ENCODE peak calls at places on chromosome 13, in six cellular contexts. E is stimulated activated CD4-positive, alpha-beta T cell treated with anti-CD3 and anti-CD28 coated beads, Interleukin-2, amount 100 ng/mL, for 24 hours; B is fibroblast of pulmonary artery; O is heart right ventricle; L is NCI-H1930; I is AG08396. S is an unnamed sample.

GRCh38 chr13:113814435-113814821 is 49.4 kb downstream of the GAS6 start:
- DNase-seq in E (no peak), L (no peak), I (peak), B (peak), O (no peak), S (no peak)

GRCh38 chr13:100209857-100210580 is 121.1 kb downstream of the PCCA start:
- DNase-seq in I (peak), E (no peak), B (peak), L (no peak), O (no peak), S (no peak)

GRCh38 chr13:50627111-50627510 is 216.4 kb downstream of the DLEU7 start:
- DNase-seq in E (no peak), L (no peak), B (peak), I (no peak), O (no peak), S (no peak)

GRCh38 chr13:45258339-45258685 is 57.5 kb upstream of the KCTD4 start:
- DNase-seq in L (no peak), I (no peak), E (no peak), B (peak), O (no peak), S (no peak)

GRCh38 chr13:34933349-34933748 is 8.7 kb upstream of the NBEA start:
- DNase-seq in E (no peak), I (no peak), L (no peak), B (no peak), O (no peak), S (no peak)

GRCh38 chr13:111431241-111431640 is 110.8 kb downstream of the TEX29 start:
- DNase-seq in E (no peak), B (no peak), I (no peak), O (no peak), L (no peak), S (no peak)

GRCh38 chr13:97130201-97130600 is 91.9 kb upstream of the MBNL2 start:
- DNase-seq in E (no peak), B (no peak), L (no peak), O (no peak), I (no peak), S (no peak)

GRCh38 chr13:87331178-87331577 is 340.0 kb upstream of the SLITRK5 start:
- DNase-seq in E (no peak), B (peak), O (peak), L (no peak), I (no peak), S (no peak)

GRCh38 chr13:21637296-21637695 is 33.3 kb upstream of the MICU2 start:
- DNase-seq in B (peak), O (no peak), L (no peak), I (peak), E (no peak), S (peak)

GRCh38 chr13:42412812-42413795 is 141.2 kb downstream of the AKAP11 start:
- DNase-seq in E (no peak), I (no peak), B (peak), O (no peak), L (no peak), S (no peak)

GRCh38 chr13:112791662-112792440 is 102.0 kb downstream of the ATP11A start:
- DNase-seq in B (no peak), E (no peak), L (no peak), O (no peak), I (no peak), S (no peak)

GRCh38 chr13:109779074-109779473 is 7.3 kb downstream of the IRS2 start:
- DNase-seq in L (no peak), E (peak), B (no peak), O (no peak), I (no peak), S (no peak)

GRCh38 chr13:25922373-25922772 is 129.4 kb downstream of the SHISA2 start:
- DNase-seq in L (no peak), E (no peak), O (no peak), I (no peak), B (no peak), S (no peak)

GRCh38 chr13:112900691-112901091 is 68.3 kb upstream of the MCF2L start:
- DNase-seq in O (no peak), L (no peak), I (no peak), E (no peak), B (no peak), S (no peak)

GRCh38 chr13:35474551-35474950 is 1.9 kb downstream of the MAB21L1 start:
- DNase-seq in B (no peak), E (no peak), L (no peak), I (no peak), O (no peak), S (no peak)

GRCh38 chr13:38321654-38322053 is 28.0 kb upstream of the UFM1 start:
- DNase-seq in L (no peak), E (no peak), B (no peak), I (no peak), O (no peak), S (no peak)

GRCh38 chr13:43329702-43330101 is 306.3 kb downstream of the DNAJC15 start:
- DNase-seq in L (no peak), O (no peak), E (no peak), I (no peak), B (no peak), S (no peak)

GRCh38 chr13:75876371-75877050 is 240.4 kb downstream of the LMO7 start:
- DNase-seq in E (peak), B (peak), I (peak), L (peak), O (peak), S (peak)

GRCh38 chr13:47549219-47549752 is 451.8 kb downstream of the SUCLA2 start:
- DNase-seq in I (no peak), B (no peak), E (no peak), O (no peak), L (peak), S (no peak)